ENCODE peak calls at places on chromosomes 4 and X, in six cellular contexts. One of them, this sample, is unnamed.

GRCh38 chrX:45811307-45811706 is 610.6 kb upstream of the DIPK2B start:
- DNase-seq in BJ: no peak
- DNase-seq in stimulated activated CD8-positive, alpha-beta memory T cell treated with anti-CD3 and anti-CD28 coated beads, Interleukin-15, amount 100 ng/mL, for 4 hours: no peak
- DNase-seq in activated CD4-positive, CD25-positive, alpha-beta regulatory T cell: no peak
- DNase-seq in iris pigment epithelial cell: no peak
- DNase-seq in NCI-H2029: no peak
- DNase-seq in this sample: no peak

GRCh38 chrX:154458954-154459829 is 1.1 kb downstream of the PLXNA3 start:
- DNase-seq in iris pigment epithelial cell: no peak
- DNase-seq in stimulated activated CD8-positive, alpha-beta memory T cell treated with anti-CD3 and anti-CD28 coated beads, Interleukin-15, amount 100 ng/mL, for 4 hours: no peak
- DNase-seq in activated CD4-positive, CD25-positive, alpha-beta regulatory T cell: no peak
- DNase-seq in NCI-H2029: no peak
- DNase-seq in BJ: no peak
- DNase-seq in this sample: no peak

GRCh38 chrX:426881-427280 is 40.2 kb upstream of the PPP2R3B start:
- DNase-seq in NCI-H2029: no peak
- DNase-seq in activated CD4-positive, CD25-positive, alpha-beta regulatory T cell: no peak
- DNase-seq in BJ: no peak
- DNase-seq in iris pigment epithelial cell: peak; percentile 53
- DNase-seq in stimulated activated CD8-positive, alpha-beta memory T cell treated with anti-CD3 and anti-CD28 coated beads, Interleukin-15, amount 100 ng/mL, for 4 hours: no peak
- DNase-seq in this sample: peak; percentile 15

GRCh38 chr4:38310446-38311043 is 350.3 kb downstream of the PTTG2 start:
- DNase-seq in activated CD4-positive, CD25-positive, alpha-beta regulatory T cell: peak; percentile 36
- DNase-seq in iris pigment epithelial cell: no peak
- DNase-seq in NCI-H2029: no peak
- DNase-seq in BJ: no peak
- DNase-seq in stimulated activated CD8-positive, alpha-beta memory T cell treated with anti-CD3 and anti-CD28 coated beads, Interleukin-15, amount 100 ng/mL, for 4 hours: peak; percentile 28
- DNase-seq in this sample: no peak

GRCh38 chr4:126267689-126268088 is 952.9 kb downstream of the FAT4 start:
- DNase-seq in iris pigment epithelial cell: peak; percentile 91
- DNase-seq in NCI-H2029: no peak
- DNase-seq in BJ: no peak
- DNase-seq in stimulated activated CD8-positive, alpha-beta memory T cell treated with anti-CD3 and anti-CD28 coated beads, Interleukin-15, amount 100 ng/mL, for 4 hours: no peak
- DNase-seq in activated CD4-positive, CD25-positive, alpha-beta regulatory T cell: no peak
- DNase-seq in this sample: peak; percentile 45

GRCh38 chrX:151239748-151240147 is 63.4 kb downstream of the GPR50 start:
- DNase-seq in activated CD4-positive, CD25-positive, alpha-beta regulatory T cell: no peak
- DNase-seq in stimulated activated CD8-positive, alpha-beta memory T cell treated with anti-CD3 and anti-CD28 coated beads, Interleukin-15, amount 100 ng/mL, for 4 hours: no peak
- DNase-seq in BJ: no peak
- DNase-seq in NCI-H2029: no peak
- DNase-seq in iris pigment epithelial cell: no peak
- DNase-seq in this sample: no peak

GRCh38 chr4:30616943-30617646 is 103.1 kb upstream of the PCDH7 start:
- DNase-seq in iris pigment epithelial cell: peak; percentile 7
- DNase-seq in BJ: no peak
- DNase-seq in activated CD4-positive, CD25-positive, alpha-beta regulatory T cell: no peak
- DNase-seq in NCI-H2029: no peak
- DNase-seq in stimulated activated CD8-positive, alpha-beta memory T cell treated with anti-CD3 and anti-CD28 coated beads, Interleukin-15, amount 100 ng/mL, for 4 hours: no peak
- DNase-seq in this sample: peak; percentile 92

GRCh38 chr4:110586137-110586850 is 36.6 kb downstream of the PITX2 start:
- DNase-seq in stimulated activated CD8-positive, alpha-beta memory T cell treated with anti-CD3 and anti-CD28 coated beads, Interleukin-15, amount 100 ng/mL, for 4 hours: no peak
- DNase-seq in NCI-H2029: no peak
- DNase-seq in iris pigment epithelial cell: peak; percentile 85
- DNase-seq in activated CD4-positive, CD25-positive, alpha-beta regulatory T cell: no peak
- DNase-seq in BJ: peak; percentile 4
- DNase-seq in this sample: peak; percentile 69

GRCh38 chrX:6226053-6226645 is 2.5 kb downstream of the NLGN4X start:
- DNase-seq in iris pigment epithelial cell: no peak
- DNase-seq in BJ: no peak
- DNase-seq in activated CD4-positive, CD25-positive, alpha-beta regulatory T cell: no peak
- DNase-seq in stimulated activated CD8-positive, alpha-beta memory T cell treated with anti-CD3 and anti-CD28 coated beads, Interleukin-15, amount 100 ng/mL, for 4 hours: no peak
- DNase-seq in NCI-H2029: no peak
- DNase-seq in this sample: peak; percentile 0

GRCh38 chr4:172547724-172548123 is 620.9 kb upstream of the GALNT7 start:
- DNase-seq in stimulated activated CD8-positive, alpha-beta memory T cell treated with anti-CD3 and anti-CD28 coated beads, Interleukin-15, amount 100 ng/mL, for 4 hours: no peak
- DNase-seq in iris pigment epithelial cell: no peak
- DNase-seq in NCI-H2029: no peak
- DNase-seq in BJ: no peak
- DNase-seq in activated CD4-positive, CD25-positive, alpha-beta regulatory T cell: no peak
- DNase-seq in this sample: peak; percentile 33

GRCh38 chr4:168840988-168841681 is 168.9 kb downstream of the CBR4 start:
- DNase-seq in iris pigment epithelial cell: no peak
- DNase-seq in activated CD4-positive, CD25-positive, alpha-beta regulatory T cell: no peak
- DNase-seq in BJ: no peak
- DNase-seq in stimulated activated CD8-positive, alpha-beta memory T cell treated with anti-CD3 and anti-CD28 coated beads, Interleukin-15, amount 100 ng/mL, for 4 hours: no peak
- DNase-seq in NCI-H2029: peak; percentile 25
- DNase-seq in this sample: no peak

GRCh38 chrX:101659601-101660063 is at the start of gene ARMCX2:
- DNase-seq in NCI-H2029: no peak
- DNase-seq in stimulated activated CD8-positive, alpha-beta memory T cell treated with anti-CD3 and anti-CD28 coated beads, Interleukin-15, amount 100 ng/mL, for 4 hours: no peak
- DNase-seq in BJ: no peak
- DNase-seq in activated CD4-positive, CD25-positive, alpha-beta regulatory T cell: no peak
- DNase-seq in iris pigment epithelial cell: peak; percentile 67
- DNase-seq in this sample: peak; percentile 68

GRCh38 chr4:42716996-42717395 is 60.1 kb upstream of the ATP8A1 start:
- DNase-seq in iris pigment epithelial cell: no peak
- DNase-seq in activated CD4-positive, CD25-positive, alpha-beta regulatory T cell: no peak
- DNase-seq in NCI-H2029: no peak
- DNase-seq in stimulated activated CD8-positive, alpha-beta memory T cell treated with anti-CD3 and anti-CD28 coated beads, Interleukin-15, amount 100 ng/mL, for 4 hours: no peak
- DNase-seq in BJ: no peak
- DNase-seq in this sample: no peak

GRCh38 chr4:80646061-80646460 is 310.5 kb downstream of the CFAP299 start:
- DNase-seq in stimulated activated CD8-positive, alpha-beta memory T cell treated with anti-CD3 and anti-CD28 coated beads, Interleukin-15, amount 100 ng/mL, for 4 hours: no peak
- DNase-seq in iris pigment epithelial cell: no peak
- DNase-seq in NCI-H2029: no peak
- DNase-seq in BJ: peak; percentile 5
- DNase-seq in activated CD4-positive, CD25-positive, alpha-beta regulatory T cell: no peak
- DNase-seq in this sample: no peak

GRCh38 chr4:94653095-94653649 is 104.6 kb upstream of the BMPR1B start:
- DNase-seq in iris pigment epithelial cell: peak; percentile 22
- DNase-seq in activated CD4-positive, CD25-positive, alpha-beta regulatory T cell: no peak
- DNase-seq in BJ: no peak
- DNase-seq in NCI-H2029: no peak
- DNase-seq in stimulated activated CD8-positive, alpha-beta memory T cell treated with anti-CD3 and anti-CD28 coated beads, Interleukin-15, amount 100 ng/mL, for 4 hours: no peak
- DNase-seq in this sample: no peak